ENCODE peak calls at places on chromosomes 16 and 17, in seven cellular contexts. U, X, N, O, S, J and V are unnamed samples.

GRCh38 chr17:43967251-43967875 is 13.6 kb upstream of the PYY start:
- DNase-seq in U (no peak), X (no peak), N (no peak), O (no peak), S (no peak), J (no peak), V (no peak)

GRCh38 chr17:39826334-39826733 is 37.8 kb downstream of the IKZF3 start:
- DNase-seq in U (no peak), X (no peak), N (no peak), O (no peak), S (no peak), J (no peak), V (no peak)

GRCh38 chr16:47311738-47312505 is 148.9 kb downstream of the ITFG1 start:
- DNase-seq in U (no peak), X (no peak), N (peak; percentile 41), O (no peak), S (no peak), J (no peak), V (no peak)

GRCh38 chr17:39981207-39982068 is 831 bp downstream of the PSMD3 start:
- DNase-seq in U (no peak), X (no peak), N (no peak), O (no peak), S (no peak), J (no peak), V (no peak)

GRCh38 chr16:86245351-86245750 is 265.0 kb upstream of the FOXF1 start:
- DNase-seq in U (no peak), X (no peak), N (no peak), O (no peak), S (no peak), J (no peak), V (no peak)

GRCh38 chr16:87149051-87149450 is 168.1 kb downstream of the C16orf95 start:
- DNase-seq in U (no peak), X (no peak), N (no peak), O (no peak), S (no peak), J (no peak), V (peak; percentile 5)

GRCh38 chr16:67190448-67191399 is 788 bp upstream of the EXOC3L1 start:
- DNase-seq in U (no peak), X (no peak), N (no peak), O (no peak), S (no peak), J (no peak), V (no peak)

GRCh38 chr17:74330446-74330845 is 4.4 kb downstream of the KIF19 start:
- DNase-seq in U (no peak), X (no peak), N (peak; percentile 40), O (no peak), S (no peak), J (no peak), V (no peak)

GRCh38 chr16:14004031-14004718 is 66.9 kb upstream of the MRTFB start:
- DNase-seq in U (peak; percentile 69), X (no peak), N (no peak), O (no peak), S (no peak), J (no peak), V (no peak)

GRCh38 chr17:75061618-75062017 is 14.6 kb downstream of the KCTD2 start:
- DNase-seq in U (no peak), X (no peak), N (no peak), O (no peak), S (no peak), J (no peak), V (no peak)

GRCh38 chr16:19235886-19236285 is 49.6 kb upstream of the CLEC19A start:
- DNase-seq in U (no peak), X (no peak), N (no peak), O (no peak), S (no peak), J (no peak), V (no peak)

GRCh38 chr16:8663192-8664089 is 11.0 kb upstream of the ABAT start:
- DNase-seq in U (no peak), X (no peak), N (no peak), O (no peak), S (no peak), J (no peak), V (no peak)

GRCh38 chr17:8894673-8895578 is 27.5 kb upstream of the PIK3R6 start:
- DNase-seq in U (peak; percentile 51), X (no peak), N (no peak), O (peak; percentile 25), S (no peak), J (no peak), V (peak; percentile 55)

GRCh38 chr17:1762906-1763829 is 1.3 kb downstream of the SERPINF1 start:
- DNase-seq in U (peak; percentile 77), X (no peak), N (no peak), O (no peak), S (no peak), J (no peak), V (no peak)

GRCh38 chr17:74012465-74012864 is 191.0 kb upstream of the RPL38 start:
- DNase-seq in U (no peak), X (peak; percentile 38), N (no peak), O (no peak), S (no peak), J (no peak), V (no peak)

GRCh38 chr16:67001726-67002125 is 13.3 kb downstream of the CES4A start:
- DNase-seq in U (no peak), X (no peak), N (no peak), O (no peak), S (no peak), J (no peak), V (no peak)